ENCODE peak calls at places on chromosome 2, in nine cellular contexts. X is ovary; O is HCT116; Y is stomach; Z is CD4-positive, alpha-beta T cell; D is H1; A is heart right ventricle; E is DND-41; T is sigmoid colon. M is an unnamed sample.

GRCh38 chr2:216312441-216312840 is 59.8 kb downstream of the MARCHF4 start:
- DNase-seq in O (no peak), Y (no peak), Z (no peak), A (no peak), E (no peak), T (no peak), D (no peak), X (no peak), M (no peak)

GRCh38 chr2:23862716-23863426 is 64.1 kb downstream of the ATAD2B start:
- DNase-seq in Z (no peak), O (no peak), A (no peak), X (no peak), Y (no peak), T (no peak), E (no peak), D (no peak), M (no peak)

GRCh38 chr2:181231151-181231550 is 226.0 kb upstream of the ITGA4 start:
- DNase-seq in D (no peak), O (no peak), X (no peak), T (no peak), A (no peak), Y (no peak), Z (no peak), E (no peak), M (no peak)

GRCh38 chr2:1591461-1591770 is 152.9 kb downstream of the PXDN start:
- DNase-seq in Y (no peak), T (no peak), D (no peak), Z (no peak), X (peak), A (no peak), O (no peak), E (no peak), M (no peak)

GRCh38 chr2:241272298-241272721 is 43.2 kb downstream of the HDLBP start:
- DNase-seq in E (no peak), X (peak), A (no peak), Y (peak), T (peak), O (no peak), Z (peak), D (no peak), M (peak)

GRCh38 chr2:192697880-192698279 is 503.1 kb upstream of the TMEFF2 start:
- DNase-seq in X (no peak), T (no peak), Y (no peak), E (no peak), O (no peak), A (no peak), D (no peak), Z (no peak), M (no peak)

GRCh38 chr2:12826781-12827180 is 110.0 kb downstream of the TRIB2 start:
- DNase-seq in Z (no peak), X (no peak), A (no peak), D (no peak), T (no peak), O (no peak), Y (no peak), E (no peak), M (no peak)

GRCh38 chr2:109185801-109186570 is 57.0 kb downstream of the SH3RF3 start:
- DNase-seq in A (peak), E (no peak), Z (no peak), O (no peak), Y (no peak), X (peak), T (peak), D (no peak), M (no peak)

GRCh38 chr2:161217597-161218185 is 57.5 kb downstream of the TANK start:
- DNase-seq in D (no peak), Y (no peak), X (no peak), T (no peak), Z (no peak), A (no peak), E (no peak), O (no peak), M (no peak)

GRCh38 chr2:85143463-85144082 is 10.4 kb downstream of the TCF7L1 start:
- DNase-seq in X (no peak), E (no peak), D (no peak), A (no peak), T (no peak), Z (no peak), O (no peak), Y (no peak), M (no peak)

GRCh38 chr2:9423922-9424272 is 443 bp downstream of the CPSF3 start:
- DNase-seq in A (no peak), Z (no peak), O (no peak), D (no peak), X (no peak), T (no peak), E (peak), Y (no peak), M (peak)

GRCh38 chr2:100182494-100183355 is 40.3 kb upstream of the AFF3 start:
- DNase-seq in Z (no peak), D (no peak), Y (no peak), O (no peak), A (peak), X (no peak), E (no peak), T (no peak), M (no peak)

GRCh38 chr2:63581266-63581961 is 6.9 kb downstream of the WDPCP start:
- DNase-seq in D (no peak), T (no peak), Y (peak), Z (no peak), X (no peak), E (no peak), O (no peak), A (peak), M (no peak)

GRCh38 chr2:196263181-196263747 is 91.9 kb upstream of the STK17B start:
- DNase-seq in Y (no peak), Z (no peak), D (no peak), X (no peak), A (no peak), E (peak), O (no peak), T (no peak), M (no peak)

GRCh38 chr2:61014805-61015204 is 2.7 kb upstream of the PEX13 start:
- DNase-seq in T (no peak), D (no peak), E (no peak), O (no peak), A (no peak), Y (no peak), X (no peak), Z (no peak), M (peak)

GRCh38 chr2:119491776-119492525 is 32.3 kb downstream of the SCTR start:
- DNase-seq in E (no peak), Z (no peak), A (no peak), Y (peak), X (no peak), O (peak), D (no peak), T (no peak), M (peak)

GRCh38 chr2:165957030-165957675 is 3.6 kb upstream of the TTC21B start:
- DNase-seq in Y (no peak), T (no peak), X (peak), D (no peak), E (no peak), A (no peak), Z (no peak), O (no peak), M (no peak)

GRCh38 chr2:236089271-236090026 is 78.7 kb downstream of the GBX2 start:
- DNase-seq in Z (no peak), X (no peak), E (no peak), T (no peak), O (no peak), A (no peak), Y (no peak), D (no peak), M (no peak)

GRCh38 chr2:219207254-219207883 is 787 bp downstream of the ZFAND2B start:
- DNase-seq in O (no peak), Z (no peak), T (peak), E (no peak), D (no peak), X (no peak), Y (no peak), A (no peak), M (no peak)

GRCh38 chr2:101270700-101271259 is 18.1 kb downstream of the CNOT11 start:
- DNase-seq in Y (no peak), D (no peak), E (no peak), Z (no peak), T (no peak), X (no peak), A (no peak), O (no peak), M (no peak)

GRCh38 chr2:226118471-226119429 is 680.9 kb downstream of the IRS1 start:
- DNase-seq in O (peak), A (no peak), T (peak), X (no peak), Y (no peak), Z (no peak), D (no peak), E (no peak), M (peak)

GRCh38 chr2:129778608-129778877 is 200.9 kb upstream of the RAB6C start:
- DNase-seq in Z (no peak), O (no peak), T (no peak), E (no peak), D (no peak), X (no peak), A (no peak), Y (no peak), M (no peak)

GRCh38 chr2:134218928-134219707 is 34.8 kb upstream of the MGAT5 start:
- DNase-seq in O (no peak), E (no peak), X (no peak), Y (no peak), T (no peak), D (no peak), Z (peak), A (peak), M (no peak)

GRCh38 chr2:104919127-104919526 is 65.2 kb downstream of the POU3F3 start:
- DNase-seq in D (no peak), E (no peak), O (no peak), T (no peak), X (no peak), A (no peak), Y (peak), Z (no peak), M (no peak)

GRCh38 chr2:667332-668000 is 9.7 kb downstream of the TMEM18 start:
- DNase-seq in T (no peak), X (no peak), E (peak), A (no peak), O (peak), D (no peak), Z (no peak), Y (no peak), M (peak)

GRCh38 chr2:165720526-165720925 is 73.5 kb downstream of the GALNT3 start:
- DNase-seq in A (no peak), X (no peak), Z (no peak), Y (no peak), D (no peak), O (no peak), T (no peak), E (no peak), M (no peak)

DNA sequence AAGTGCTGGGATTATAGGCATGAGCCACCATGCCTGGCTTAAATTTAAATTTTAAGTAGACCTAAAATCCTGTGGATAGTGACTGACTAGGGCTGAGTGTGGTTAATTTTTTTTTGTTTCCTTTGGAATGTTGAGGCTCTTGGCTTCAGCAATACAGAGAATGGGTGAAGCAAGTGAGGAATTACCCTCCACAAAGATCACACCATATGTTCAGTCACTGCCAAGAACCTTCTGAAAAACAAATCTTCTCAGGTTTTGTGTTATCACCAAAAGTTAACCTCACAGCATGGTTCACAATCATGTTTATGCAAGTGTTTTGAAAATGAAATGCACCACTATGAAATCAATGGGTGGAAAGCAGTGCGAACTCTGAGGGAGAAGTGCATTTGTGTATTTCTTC is 44.3 kb downstream of the SPATS2L start:
- DNase-seq in X (no peak), Y (no peak), E (no peak), O (no peak), D (no peak), T (no peak), Z (no peak), A (no peak), M (no peak)
- H3K27ac ChIP-seq in X (no peak), Y (no peak), E (no peak), O (no peak), D (peak), T (no peak), Z (no peak), A (no peak), M (no peak)

GRCh38 chr2:3127710-3128109 is 249.9 kb downstream of the EIPR1 start:
- DNase-seq in T (no peak), X (no peak), A (no peak), Y (no peak), Z (no peak), E (no peak), D (no peak), O (no peak), M (no peak)
- TF ChIP-seq CTCF in T (no peak), X (no peak), A (no peak), Y (no peak), Z (no peak), E (no peak), D (no peak), O (no peak), M (no peak)

GRCh38 chr2:77566131-77566530 is 44.0 kb upstream of the LRRTM4 start:
- DNase-seq in T (no peak), X (no peak), Z (no peak), O (no peak), E (no peak), D (no peak), Y (no peak), A (no peak), M (no peak)
- H3K27ac ChIP-seq in T (no peak), X (no peak), Z (no peak), O (no peak), E (no peak), D (no peak), Y (no peak), A (no peak), M (no peak)

DNA sequence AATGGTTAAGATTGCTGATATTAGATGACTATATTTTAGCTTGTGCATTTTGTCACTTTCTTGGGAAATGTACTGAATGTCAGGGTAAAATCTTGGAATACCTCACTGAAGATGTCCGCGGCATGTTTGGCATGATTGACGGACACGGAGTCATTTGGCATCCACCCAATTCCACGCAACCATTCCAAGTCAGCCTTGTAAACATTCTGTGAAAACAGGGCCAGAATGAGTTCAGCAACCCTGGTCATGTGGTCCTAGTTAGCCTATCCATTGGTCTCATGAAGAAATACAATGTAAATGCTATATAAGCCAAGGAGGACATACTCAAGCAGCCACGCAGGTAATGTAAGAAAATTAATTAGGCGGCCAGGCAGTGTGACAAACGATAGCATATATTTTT is 159.5 kb downstream of the RIF1 start:
- DNase-seq in D (no peak), E (no peak), T (no peak), Z (no peak), X (no peak), A (no peak), O (no peak), Y (no peak), M (no peak)
- TF ChIP-seq CTCF in D (no peak), E (no peak), T (no peak), Z (no peak), X (no peak), A (no peak), O (no peak), Y (no peak), M (no peak)

DNA sequence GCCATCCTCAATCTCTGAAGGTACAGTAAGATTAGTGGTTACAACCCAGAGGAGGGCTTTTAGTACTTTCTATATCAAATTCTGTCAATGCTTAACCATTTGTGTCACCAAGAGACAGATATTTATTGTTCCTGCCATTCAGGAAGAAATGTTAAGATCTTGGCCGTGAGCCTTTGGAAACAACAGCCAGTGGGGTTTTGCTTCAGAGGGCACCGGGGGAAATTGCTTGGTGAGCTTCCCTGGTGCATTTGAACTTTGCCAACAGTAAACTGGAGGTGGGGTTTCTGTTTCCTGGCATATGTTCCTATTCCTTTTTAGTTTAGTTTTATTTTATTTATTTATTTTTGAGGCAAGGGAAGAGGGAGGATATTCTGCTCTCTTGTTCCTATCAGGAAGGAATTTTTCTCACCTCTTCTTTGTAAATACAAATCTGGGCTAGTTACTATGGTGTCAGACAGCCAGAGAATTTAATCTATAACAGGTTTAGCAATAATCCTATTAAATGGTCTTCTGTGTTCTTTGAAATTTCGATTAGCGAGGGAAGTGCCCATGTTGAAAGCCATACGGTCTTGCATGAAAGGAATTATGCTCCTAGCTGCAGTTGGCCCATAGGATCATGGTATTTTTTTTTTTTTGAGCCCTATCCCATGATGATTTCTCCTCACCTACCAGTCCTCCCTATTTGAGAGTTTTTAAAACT is 95.7 kb downstream of the MAIP1 start:
- DNase-seq in X (no peak), Y (no peak), Z (no peak), T (no peak), E (no peak), A (no peak), O (no peak), D (no peak), M (no peak)
- H3K27ac ChIP-seq in X (no peak), Y (no peak), Z (no peak), T (no peak), E (no peak), A (no peak), O (no peak), D (no peak), M (no peak)

GRCh38 chr2:54085069-54085468 is 30.3 kb upstream of the ACYP2 start:
- DNase-seq in O (no peak), X (no peak), D (no peak), E (no peak), A (no peak), Z (no peak), Y (no peak), T (no peak), M (no peak)
- TF ChIP-seq CTCF in O (no peak), X (no peak), D (no peak), E (no peak), A (no peak), Z (no peak), Y (no peak), T (no peak), M (no peak)

GRCh38 chr2:174240097-174240496 is 8.2 kb downstream of the OLA1 start:
- DNase-seq in T (no peak), D (no peak), O (no peak), Y (no peak), A (no peak), Z (no peak), X (no peak), E (no peak), M (no peak)

GRCh38 chr2:174236429-174236828 is 11.9 kb downstream of the OLA1 start:
- DNase-seq in D (no peak), A (no peak), E (no peak), O (no peak), Y (no peak), X (no peak), Z (no peak), T (no peak), M (no peak)

GRCh38 chr2:174233771-174234275 is 14.5 kb downstream of the OLA1 start:
- DNase-seq in T (no peak), E (no peak), D (no peak), Y (no peak), X (no peak), A (no peak), O (no peak), Z (no peak), M (no peak)

DNA sequence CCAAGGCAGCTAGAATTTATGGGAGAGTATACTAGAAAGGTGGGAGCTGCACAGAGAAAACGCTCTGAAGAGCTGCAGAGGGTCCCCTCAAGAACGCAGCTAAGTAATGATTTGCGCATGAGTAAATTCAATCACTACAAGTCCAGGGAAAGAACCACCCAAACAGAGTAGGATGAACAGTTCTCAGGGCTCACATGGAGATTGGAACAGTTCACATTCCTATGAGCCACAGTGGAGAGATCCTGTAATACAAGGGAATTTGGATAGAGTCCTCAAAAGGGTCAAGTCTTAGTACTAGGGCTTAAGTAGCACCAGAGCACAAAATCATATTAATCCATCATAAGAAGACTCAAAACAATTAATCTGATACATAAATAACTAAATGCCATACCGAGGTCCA is 12.7 kb downstream of the OLA1 start:
- DNase-seq in Z (no peak), O (no peak), A (no peak), T (no peak), Y (no peak), X (no peak), E (no peak), D (no peak), M (no peak)
- H3K27ac ChIP-seq in Z (no peak), O (no peak), A (no peak), T (no peak), Y (no peak), X (no peak), E (no peak), D (no peak), M (no peak)